ENCODE peak calls at places on chromosomes 4 and X, in ten cellular contexts. E is activated T-cell treated with anti-CD3 and anti-CD28 coated beads, Interleukin-2, amount 50 U/mL, for 1 hour; Q is hypothalamus; L is skeletal muscle cell; N is activated T-helper 1 cell treated with anti-CD3 and anti-CD28 coated beads, Interleukin-2, amount 50 U/mL, for 16 hours; B is left ventricle myocardium inferior; Z is activated naive CD4-positive, alpha-beta T cell treated with Interleukin-2 at 50 U/mL for 16 hours; A is activated CD8-positive, alpha-beta memory T cell treated with anti-CD3 and anti-CD28 coated beads, Interleukin-2, amount 50 U/mL, for 4 hours; M is Caco-2; T is MCF 10A. C is an unnamed sample.

GRCh38 chrX:39821011-39821708 is 276.6 kb downstream of the BCOR start:
- DNase-seq in M (peak), Z (peak), Q (peak), T (no peak), A (peak), N (no peak), L (no peak), B (peak), E (peak), C (peak)

GRCh38 chr4:88745175-88745574 is 47.5 kb upstream of the NAP1L5 start:
- DNase-seq in N (no peak), B (no peak), Z (no peak), Q (no peak), T (no peak), M (no peak), E (no peak), A (no peak), L (no peak), C (no peak)

GRCh38 chrX:103276581-103277002 is at the start of gene TCEAL5:
- DNase-seq in E (no peak), B (no peak), Z (no peak), A (no peak), L (no peak), N (no peak), M (no peak), Q (peak), T (no peak), C (peak)

GRCh38 chr4:7341486-7342222 is 93.1 kb downstream of the PSAPL1 start:
- DNase-seq in B (peak), M (no peak), E (no peak), N (no peak), Z (no peak), L (no peak), Q (no peak), T (no peak), A (no peak), C (no peak)

GRCh38 chrX:115642304-115642703 is 81.3 kb downstream of the PLS3 start:
- DNase-seq in L (no peak), Z (no peak), T (no peak), M (no peak), N (no peak), A (no peak), B (no peak), Q (no peak), E (no peak), C (no peak)

GRCh38 chrX:111877681-111878080 is 1.7 kb downstream of the TRPC5OS start:
- DNase-seq in E (no peak), T (no peak), M (no peak), Z (no peak), Q (no peak), A (no peak), B (no peak), L (no peak), N (no peak), C (no peak)

GRCh38 chrX:68684291-68684918 is 36.9 kb downstream of the STARD8 start:
- DNase-seq in Z (no peak), M (no peak), B (peak), Q (no peak), E (no peak), T (no peak), L (no peak), N (no peak), A (no peak), C (no peak)

GRCh38 chr4:89242864-89243740 is 64.5 kb downstream of the GPRIN3 start:
- DNase-seq in Z (no peak), B (no peak), Q (no peak), N (no peak), L (no peak), T (no peak), A (no peak), E (no peak), M (no peak), C (no peak)

GRCh38 chr4:5773271-5773555 is 62.2 kb downstream of the EVC start:
- DNase-seq in Z (no peak), E (no peak), L (peak), M (no peak), N (no peak), T (peak), Q (no peak), A (no peak), B (no peak), C (no peak)

GRCh38 chrX:105610401-105610800 is 211.9 kb upstream of the NRK start:
- DNase-seq in M (no peak), Z (no peak), L (no peak), A (no peak), N (no peak), E (no peak), Q (no peak), T (peak), B (no peak), C (no peak)

GRCh38 chr4:53196195-53196641 is 169.6 kb downstream of the SCFD2 start:
- DNase-seq in T (no peak), Z (no peak), Q (no peak), A (no peak), N (no peak), E (no peak), L (no peak), M (no peak), B (no peak), C (no peak)

GRCh38 chr4:62014982-62015739 is 815.0 kb downstream of the ADGRL3 start:
- DNase-seq in T (no peak), A (no peak), M (no peak), N (no peak), Z (no peak), E (no peak), Q (no peak), L (no peak), B (no peak), C (no peak)

GRCh38 chr4:3613980-3614730 is 81.9 kb upstream of the LRPAP1 start:
- DNase-seq in A (no peak), Z (no peak), Q (no peak), N (no peak), M (no peak), L (no peak), B (peak), T (peak), E (no peak), C (no peak)

GRCh38 chr4:8141935-8142334 is 16.7 kb downstream of the ABLIM2 start:
- DNase-seq in A (no peak), E (no peak), L (no peak), Z (no peak), T (no peak), Q (no peak), N (no peak), M (no peak), B (peak), C (no peak)

GRCh38 chr4:38310446-38311043 is 350.3 kb downstream of the PTTG2 start:
- DNase-seq in A (peak), M (no peak), B (no peak), T (no peak), Z (peak), Q (no peak), L (no peak), N (peak), E (peak), C (no peak)

GRCh38 chrX:17635231-17635630 is 102.1 kb upstream of the SCML1 start:
- DNase-seq in A (no peak), M (peak), N (no peak), L (peak), B (no peak), T (no peak), Q (no peak), E (no peak), Z (no peak), C (no peak)

GRCh38 chrX:53233536-53233935 is 8.5 kb upstream of the KDM5C start:
- DNase-seq in B (no peak), Q (no peak), L (no peak), A (no peak), E (no peak), M (no peak), N (no peak), T (no peak), Z (no peak), C (no peak)

C was measured in anterior cingulate cortex.